ENCODE peak calls at places on chromosome 11, in eight cellular contexts. U, Z, L, F, J, M, R and Y are unnamed samples.

GRCh38 chr11:120354779-120355178 is 18.6 kb downstream of the ARHGEF12 start:
- DNase-seq in U (no peak), J (no peak), M (no peak), Z (no peak), R (no peak), L (no peak), F (no peak), Y (no peak)

GRCh38 chr11:47406896-47407745 is 1.3 kb upstream of the SLC39A13 start:
- DNase-seq in Z (no peak), J (peak), U (no peak), F (no peak), M (peak), L (no peak), R (no peak), Y (no peak)

GRCh38 chr11:60933416-60933815 is 9.2 kb downstream of the TMEM132A start:
- DNase-seq in R (no peak), U (no peak), F (no peak), L (no peak), J (no peak), Z (no peak), M (no peak), Y (no peak)

GRCh38 chr11:21814169-21814568 is 378.7 kb upstream of the ANO5 start:
- DNase-seq in L (no peak), U (no peak), Z (peak), F (no peak), M (no peak), J (no peak), R (no peak), Y (peak)

GRCh38 chr11:47415091-47415854 is 6.9 kb downstream of the SLC39A13 start:
- DNase-seq in R (no peak), Z (no peak), U (no peak), M (peak), F (no peak), J (no peak), L (no peak), Y (no peak)

GRCh38 chr11:74673956-74674355 is 57.3 kb downstream of the CHRDL2 start:
- DNase-seq in J (no peak), M (no peak), F (no peak), L (no peak), R (no peak), U (no peak), Z (no peak), Y (no peak)

GRCh38 chr11:114176321-114176720 is 116.8 kb downstream of the ZBTB16 start:
- DNase-seq in F (no peak), Z (no peak), L (no peak), J (no peak), U (no peak), M (no peak), R (no peak), Y (no peak)

GRCh38 chr11:64696045-64696444 is 27.0 kb downstream of the NRXN2 start:
- DNase-seq in F (no peak), Z (no peak), U (no peak), R (no peak), M (no peak), J (no peak), L (no peak), Y (no peak)

GRCh38 chr11:109374032-109374431 is 48.0 kb upstream of the C11orf87 start:
- DNase-seq in F (no peak), M (no peak), Z (no peak), R (no peak), U (no peak), J (no peak), L (no peak), Y (no peak)

GRCh38 chr11:2511421-2512369 is 66.9 kb downstream of the KCNQ1 start:
- DNase-seq in F (no peak), J (no peak), R (peak), Z (no peak), L (no peak), M (peak), U (peak), Y (no peak)

GRCh38 chr11:117328414-117329010 is 858 bp downstream of the CEP164 start:
- DNase-seq in M (peak), U (no peak), F (peak), J (peak), R (peak), L (no peak), Z (peak), Y (peak)

GRCh38 chr11:74388678-74389327 is 9.4 kb downstream of the PGM2L1 start:
- DNase-seq in U (no peak), L (peak), F (peak), R (peak), M (peak), Z (peak), J (peak), Y (peak)

GRCh38 chr11:119888119-119888518 is 159.1 kb upstream of the NECTIN1 start:
- DNase-seq in F (no peak), U (no peak), R (no peak), J (no peak), M (no peak), L (no peak), Z (no peak), Y (no peak)

GRCh38 chr11:57081356-57081755 is 92.6 kb downstream of the OR5AK2 start:
- DNase-seq in R (no peak), L (no peak), M (no peak), F (no peak), J (no peak), Z (no peak), U (no peak), Y (no peak)